ENCODE peak calls at places on chromosome 7, in nine cellular contexts. Q is B cell, D is SK-N-SH, H is cardiac fibroblast, G is endothelial cell, T is cardiac muscle cell, L is transverse colon, P is omental fat pad, U is lower lobe of right lung. W is an unnamed sample.

GRCh38 chr7:116661741-116662329 is 10.2 kb upstream of the MET start:
- DNase-seq in U (no peak), G (no peak), T (no peak), Q (no peak), P (no peak), L (no peak), D (no peak), H (no peak), W (no peak)

GRCh38 chr7:84232653-84233052 is 38.1 kb upstream of the SEMA3A start:
- DNase-seq in D (no peak), T (no peak), P (no peak), H (peak), U (no peak), Q (no peak), L (no peak), G (no peak), W (no peak)

GRCh38 chr7:33186187-33186586 is 56.8 kb downstream of the BBS9 start:
- DNase-seq in T (peak), U (no peak), L (no peak), G (no peak), H (peak), P (no peak), D (no peak), Q (no peak), W (no peak)

GRCh38 chr7:65609131-65609530 is 235.5 kb downstream of the ZNF92 start:
- DNase-seq in Q (no peak), P (no peak), T (no peak), H (no peak), G (no peak), L (no peak), U (no peak), D (no peak), W (no peak)

GRCh38 chr7:74454948-74455804 is 1.5 kb downstream of the GTF2IRD1 start:
- DNase-seq in P (no peak), T (peak), H (no peak), U (no peak), G (no peak), Q (no peak), D (peak), L (peak), W (no peak)

GRCh38 chr7:77580762-77581350 is 43.8 kb downstream of the PTPN12 start:
- DNase-seq in D (no peak), P (no peak), U (peak), H (peak), T (no peak), L (no peak), Q (no peak), G (no peak), W (no peak)

GRCh38 chr7:81218480-81219106 is 299.7 kb upstream of the SEMA3C start:
- DNase-seq in G (no peak), Q (no peak), U (no peak), P (no peak), H (no peak), D (no peak), L (no peak), T (no peak), W (no peak)

GRCh38 chr7:26648429-26649015 is 215.9 kb downstream of the SKAP2 start:
- DNase-seq in P (no peak), Q (no peak), U (no peak), T (no peak), D (no peak), L (no peak), H (peak), G (no peak), W (no peak)

GRCh38 chr7:129188372-129188891 is at the start of gene SMO:
- DNase-seq in Q (peak), G (peak), U (no peak), H (peak), D (peak), P (no peak), T (peak), L (peak), W (peak)

GRCh38 chr7:92276486-92276885 is 30.7 kb downstream of the ANKIB1 start:
- DNase-seq in P (no peak), L (no peak), D (no peak), U (no peak), Q (peak), G (no peak), H (no peak), T (no peak), W (no peak)

GRCh38 chr7:78232806-78233205 is 434.2 kb downstream of the PHTF2 start:
- DNase-seq in D (no peak), H (no peak), Q (no peak), G (no peak), U (no peak), T (no peak), P (no peak), L (no peak), W (no peak)

GRCh38 chr7:143456992-143457793 is 13.9 kb downstream of the TAS2R60 start:
- DNase-seq in T (no peak), U (no peak), H (no peak), Q (no peak), D (no peak), L (no peak), G (no peak), P (no peak), W (no peak)

GRCh38 chr7:87059525-87060287 is at the start of gene ELAPOR2:
- DNase-seq in U (peak), T (peak), L (peak), H (peak), G (peak), Q (peak), D (peak), P (peak), W (peak)

GRCh38 chr7:48099781-48100180 is 10.7 kb downstream of the UPP1 start:
- DNase-seq in L (no peak), G (no peak), T (no peak), H (no peak), U (no peak), D (no peak), P (no peak), Q (no peak), W (no peak)

GRCh38 chr7:151614019-151614418 is 94.3 kb upstream of the RHEB start:
- DNase-seq in H (no peak), U (no peak), L (no peak), D (no peak), G (no peak), T (no peak), Q (no peak), P (no peak), W (no peak)

GRCh38 chr7:114182837-114183236 is 231.8 kb upstream of the FOXP2 start:
- DNase-seq in D (no peak), G (no peak), H (peak), T (peak), P (no peak), U (no peak), Q (no peak), L (no peak), W (no peak)

GRCh38 chr7:7681936-7682329 is 36.5 kb downstream of the RPA3 start:
- DNase-seq in P (no peak), G (no peak), T (no peak), H (no peak), L (no peak), D (no peak), Q (no peak), U (no peak), W (no peak)

GRCh38 chr7:121298831-121299239 is 30.0 kb upstream of the WNT16 start:
- DNase-seq in H (no peak), D (no peak), T (no peak), L (no peak), U (no peak), P (no peak), G (no peak), Q (no peak), W (no peak)

GRCh38 chr7:75536940-75537538 is 44.9 kb downstream of the SPDYE5 start:
- DNase-seq in D (no peak), H (no peak), T (no peak), G (no peak), L (no peak), Q (no peak), P (no peak), U (no peak), W (no peak)

GRCh38 chr7:30921951-30922401 is 10.3 kb downstream of the AQP1 start:
- DNase-seq in L (peak), G (no peak), U (peak), P (peak), D (no peak), Q (no peak), H (no peak), T (no peak), W (peak)

GRCh38 chr7:27606270-27607209 is 56.1 kb downstream of the HIBADH start:
- DNase-seq in Q (no peak), L (no peak), D (no peak), T (peak), P (no peak), H (peak), G (no peak), U (no peak), W (no peak)

GRCh38 chr7:148572067-148572522 is 18.5 kb upstream of the C7orf33 start:
- DNase-seq in L (no peak), G (no peak), U (no peak), D (no peak), T (no peak), H (no peak), Q (no peak), P (no peak), W (no peak)

GRCh38 chr7:41189866-41190265 is 513.0 kb downstream of the INHBA start:
- DNase-seq in T (no peak), L (no peak), U (no peak), Q (no peak), G (no peak), H (peak), D (no peak), P (no peak), W (no peak)

GRCh38 chr7:107659666-107660065 is 962 bp upstream of the SLC26A4 start:
- DNase-seq in D (no peak), U (no peak), P (no peak), Q (peak), G (no peak), H (peak), L (no peak), T (no peak), W (no peak)

GRCh38 chr7:16409777-16410176 is 11.6 kb downstream of the CRPPA start:
- DNase-seq in L (no peak), T (no peak), H (no peak), P (no peak), G (no peak), D (no peak), Q (no peak), U (no peak), W (no peak)

GRCh38 chr7:665751-666453 is 60.6 kb upstream of the DNAAF5 start:
- DNase-seq in H (peak), L (no peak), Q (no peak), D (peak), P (no peak), T (peak), G (no peak), U (no peak), W (no peak)
- TF ChIP-seq CTCF in H (peak), L (no peak), Q (no peak), D (peak), P (no peak), T (peak), G (no peak), U (no peak), W (no peak)

GRCh38 chr7:153381275-153382119 is 621.9 kb downstream of the ACTR3B start:
- DNase-seq in H (no peak), T (peak), P (no peak), Q (no peak), D (peak), U (no peak), G (peak), L (peak), W (no peak)

GRCh38 chr7:153385502-153385901 is 626.0 kb downstream of the ACTR3B start:
- DNase-seq in G (no peak), P (no peak), Q (no peak), L (no peak), U (no peak), H (no peak), T (no peak), D (no peak), W (no peak)

GRCh38 chr7:153386581-153386980 is 627.0 kb downstream of the ACTR3B start:
- DNase-seq in G (no peak), D (no peak), Q (no peak), U (no peak), H (no peak), L (no peak), P (no peak), T (no peak), W (no peak)

GRCh38 chr7:153380636-153381035 is 621.1 kb downstream of the ACTR3B start:
- DNase-seq in H (no peak), U (no peak), L (no peak), G (no peak), T (no peak), Q (no peak), P (no peak), D (no peak), W (no peak)

DNA sequence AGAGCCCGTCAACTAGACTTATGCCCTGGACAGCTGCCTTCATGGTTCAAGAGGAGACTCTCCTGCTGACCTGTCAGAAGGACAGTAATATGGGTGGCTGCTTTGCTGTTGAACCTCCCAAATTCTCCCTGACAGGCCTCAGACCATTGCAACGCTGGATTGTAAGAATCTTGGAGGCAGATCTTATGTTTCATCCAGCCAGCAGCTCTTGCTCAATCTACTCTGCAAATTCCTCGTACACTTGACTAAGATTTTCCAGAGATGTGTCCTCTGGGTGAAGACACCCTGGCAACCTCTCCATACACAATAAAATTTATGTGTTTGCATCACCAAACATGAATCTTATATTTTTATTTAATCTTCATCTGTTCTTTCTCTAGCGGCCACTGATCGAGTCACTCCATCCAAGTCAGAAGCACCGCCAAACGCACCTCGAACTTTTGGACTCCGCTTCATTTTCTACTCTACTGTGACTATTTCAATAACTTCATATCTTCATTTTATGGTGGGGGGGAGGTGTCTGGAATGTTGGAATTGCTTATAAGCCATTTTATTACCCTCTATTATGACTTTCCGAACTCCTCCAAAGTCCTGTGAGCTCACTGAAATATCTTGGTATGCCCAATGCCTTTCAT is 623.2 kb downstream of the ACTR3B start:
- DNase-seq in Q (no peak), P (no peak), D (no peak), T (no peak), L (no peak), H (no peak), U (no peak), G (no peak), W (no peak)
- TF ChIP-seq CTCF in Q (no peak), P (no peak), D (no peak), T (no peak), L (no peak), H (no peak), U (no peak), G (no peak), W (no peak)

DNA sequence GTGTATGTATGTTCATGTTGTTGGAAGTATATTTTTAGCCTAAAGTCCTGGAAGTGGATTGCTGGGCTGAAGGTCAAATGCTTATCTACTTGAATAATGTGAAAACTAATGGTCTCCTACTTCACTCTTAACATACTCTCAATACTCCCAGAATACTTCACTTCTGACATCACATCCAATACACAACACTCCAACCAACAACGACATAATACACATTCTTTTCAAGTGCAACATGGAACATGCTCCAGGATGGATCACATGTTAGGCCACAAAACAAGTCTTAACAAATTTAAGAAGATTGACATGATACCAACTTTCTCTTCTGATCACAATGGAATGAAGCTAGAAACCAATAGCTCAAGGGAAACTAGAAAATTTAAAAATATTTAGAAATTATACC is 126.9 kb upstream of the ADCY1 start:
- DNase-seq in G (no peak), L (no peak), Q (no peak), H (no peak), T (no peak), D (no peak), P (no peak), U (no peak), W (no peak)
- TF ChIP-seq CTCF in G (no peak), L (no peak), Q (no peak), H (no peak), T (no peak), D (no peak), P (no peak), U (no peak), W (no peak)

GRCh38 chr7:5216931-5217330 is 26.9 kb downstream of the WIPI2 start:
- DNase-seq in Q (no peak), D (no peak), G (no peak), T (no peak), H (no peak), U (no peak), P (no peak), L (no peak), W (no peak)
- TF ChIP-seq CTCF in Q (no peak), D (no peak), G (no peak), T (no peak), H (no peak), U (no peak), P (no peak), L (no peak), W (no peak)

GRCh38 chr7:127252380-127252718 is 392 bp downstream of the GRM8 start:
- DNase-seq in H (no peak), T (no peak), P (no peak), L (no peak), G (peak), D (peak), Q (no peak), U (no peak), W (no peak)

GRCh38 chr7:127256326-127256725 is 3.6 kb upstream of the GRM8 start:
- DNase-seq in G (no peak), D (no peak), T (no peak), U (no peak), Q (no peak), H (no peak), P (no peak), L (no peak), W (no peak)

GRCh38 chr7:127252736-127253288 is at the start of gene GRM8:
- DNase-seq in Q (peak), P (no peak), T (peak), U (peak), D (peak), L (peak), H (peak), G (peak), W (peak)

GRCh38 chr7:127253289-127254162 is 785 bp upstream of the GRM8 start:
- DNase-seq in T (peak), U (peak), G (peak), L (peak), H (peak), Q (peak), P (peak), D (peak), W (peak)

GRCh38 chr7:127254163-127254684 is 1.5 kb upstream of the GRM8 start:
- DNase-seq in H (no peak), P (no peak), U (no peak), L (no peak), T (no peak), G (no peak), D (no peak), Q (no peak), W (no peak)
- TF ChIP-seq CTCF in H (no peak), P (no peak), U (no peak), L (no peak), T (no peak), G (no peak), D (no peak), Q (peak), W (peak)

DNA sequence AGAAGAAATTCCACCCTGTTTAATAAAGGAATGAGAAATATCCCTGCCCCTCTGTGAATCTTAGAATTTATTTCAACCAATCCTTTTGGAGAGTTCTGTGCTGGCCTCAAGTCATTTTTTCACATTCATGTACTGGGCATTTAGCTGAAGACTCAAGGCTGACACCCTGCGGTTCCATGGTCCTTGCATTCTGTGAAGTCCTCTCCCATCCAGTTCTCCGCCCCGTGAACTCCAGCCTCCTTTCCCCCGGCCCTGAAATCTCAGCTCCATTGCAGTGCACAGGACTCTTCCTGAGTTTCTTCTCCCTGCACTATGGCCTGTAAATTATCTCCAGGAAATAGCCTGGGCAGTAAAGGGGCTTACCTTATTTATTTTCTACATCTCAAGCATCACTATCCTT is 183.0 kb upstream of the KCND2 start:
- DNase-seq in Q (no peak), G (no peak), L (no peak), U (no peak), H (peak), P (no peak), T (no peak), D (peak), W (no peak)
- TF ChIP-seq CTCF in Q (no peak), G (no peak), L (no peak), U (no peak), H (peak), P (no peak), T (peak), D (peak), W (no peak)

GRCh38 chr7:22610871-22611757 is 111.1 kb upstream of the STEAP1B start:
- DNase-seq in P (no peak), H (no peak), L (no peak), G (no peak), D (no peak), T (no peak), U (no peak), Q (no peak), W (no peak)

GRCh38 chr7:22611758-22612079 is 111.7 kb upstream of the STEAP1B start:
- DNase-seq in T (no peak), P (no peak), G (no peak), L (no peak), H (no peak), U (no peak), Q (no peak), D (no peak), W (no peak)

GRCh38 chr7:22604246-22604645 is 104.3 kb upstream of the STEAP1B start:
- DNase-seq in H (no peak), G (no peak), U (no peak), L (no peak), D (no peak), Q (no peak), T (no peak), P (no peak), W (no peak)

GRCh38 chr7:22610258-22610657 is 110.3 kb upstream of the STEAP1B start:
- DNase-seq in T (no peak), U (no peak), D (no peak), P (no peak), L (no peak), H (no peak), G (no peak), Q (no peak), W (no peak)

DNA sequence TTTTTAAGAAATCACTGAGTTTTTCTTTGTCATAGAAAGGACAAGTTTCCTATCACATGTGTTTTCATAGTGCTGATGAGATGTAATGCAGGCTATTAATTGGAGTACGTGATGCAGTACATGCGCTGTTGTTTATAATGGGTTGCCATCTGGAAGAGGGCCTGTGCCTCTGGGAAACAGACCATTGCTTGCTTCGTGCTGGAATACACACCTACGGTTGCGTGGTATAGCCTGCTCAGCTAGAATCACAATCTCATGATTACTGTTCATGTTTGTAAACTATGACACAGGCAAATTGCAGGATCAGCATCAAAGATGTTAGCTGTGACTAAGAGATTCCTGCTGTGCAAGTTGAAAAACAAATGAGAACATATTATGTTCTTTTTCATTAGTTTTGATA is 107.2 kb upstream of the STEAP1B start:
- DNase-seq in T (no peak), Q (no peak), L (no peak), D (no peak), G (no peak), H (no peak), P (no peak), U (no peak), W (no peak)
- TF ChIP-seq CTCF in T (no peak), Q (no peak), L (no peak), D (no peak), G (no peak), H (no peak), P (no peak), U (no peak), W (no peak)

DNA sequence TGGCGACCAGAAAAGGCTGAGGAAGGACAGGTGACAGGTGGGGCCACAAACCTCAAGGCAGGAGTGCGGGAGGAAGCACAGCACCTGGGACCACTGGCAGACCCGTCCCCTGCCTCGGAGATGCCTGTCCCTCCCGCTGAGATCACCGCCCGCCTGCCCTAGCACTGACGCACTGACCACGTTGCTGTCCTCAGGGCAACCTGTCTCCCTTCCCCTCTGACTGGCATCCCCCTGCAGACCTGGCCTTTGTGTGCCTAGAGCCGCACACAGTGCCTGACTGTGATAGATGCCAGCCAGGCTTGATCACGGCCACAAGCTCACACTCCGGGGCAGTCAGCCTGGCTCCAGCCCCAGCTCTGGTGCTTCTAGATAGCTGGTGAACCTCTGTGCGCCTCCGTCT is 58.4 kb upstream of the EN2 start:
- DNase-seq in D (no peak), P (no peak), T (no peak), H (no peak), U (no peak), Q (no peak), G (no peak), L (no peak), W (no peak)
- TF ChIP-seq CTCF in D (no peak), P (no peak), T (no peak), H (no peak), U (no peak), Q (no peak), G (no peak), L (no peak), W (no peak)

GRCh38 chr7:79240413-79240812 is 213.1 kb downstream of the MAGI2 start:
- DNase-seq in T (no peak), P (no peak), G (no peak), H (no peak), D (no peak), U (no peak), Q (no peak), L (no peak), W (no peak)
- TF ChIP-seq CTCF in T (no peak), P (no peak), G (no peak), H (no peak), D (no peak), U (no peak), Q (no peak), L (no peak), W (no peak)

W was measured in glutamatergic neuron.